ENCODE peak calls at places on chromosomes 13 and 19, in seven cellular contexts. M, L, P, E, D, Z and Y are unnamed samples.

GRCh38 chr13:110418944-110419343 is 111.9 kb downstream of the COL4A2 start:
- DNase-seq in M (no peak), L (no peak), P (no peak), E (no peak), D (no peak), Z (no peak), Y (no peak)

GRCh38 chr13:63625869-63626268 is 2210.2 kb upstream of the PCDH20 start:
- DNase-seq in M (peak; percentile 16), L (no peak), P (peak; percentile 32), E (no peak), D (no peak), Z (no peak), Y (peak; percentile 1)

GRCh38 chr13:105462981-105463380 is 1072.5 kb downstream of the EFNB2 start:
- DNase-seq in M (no peak), L (no peak), P (no peak), E (no peak), D (no peak), Z (no peak), Y (no peak)

GRCh38 chr13:24511019-24511823 is 1.4 kb downstream of the PARP4 start:
- DNase-seq in M (peak; percentile 89), L (peak; percentile 60), P (peak; percentile 91), E (peak; percentile 18), D (peak; percentile 66), Z (peak; percentile 56), Y (peak; percentile 43)

GRCh38 chr19:3366761-3367571 is 583 bp downstream of the NFIC start:
- DNase-seq in M (peak; percentile 62), L (no peak), P (no peak), E (no peak), D (peak; percentile 75), Z (no peak), Y (no peak)

GRCh38 chr13:46380242-46380641 is 6.8 kb downstream of the RUBCNL start:
- DNase-seq in M (no peak), L (no peak), P (no peak), E (no peak), D (no peak), Z (no peak), Y (no peak)

GRCh38 chr19:8005534-8006256 is at the start of gene ELAVL1:
- DNase-seq in M (peak; percentile 98), L (peak; percentile 50), P (peak; percentile 86), E (peak; percentile 85), D (peak; percentile 94), Z (peak; percentile 84), Y (peak; percentile 68)

GRCh38 chr13:42747399-42747873 is 33.9 kb upstream of the FAM216B start:
- DNase-seq in M (peak; percentile 91), L (peak; percentile 94), P (peak; percentile 94), E (no peak), D (no peak), Z (no peak), Y (peak; percentile 99)

GRCh38 chr13:73672492-73672891 is 461.7 kb downstream of the KLF12 start:
- DNase-seq in M (peak; percentile 51), L (no peak), P (peak; percentile 8), E (no peak), D (no peak), Z (no peak), Y (no peak)

GRCh38 chr19:1082928-1083816 is 12.0 kb downstream of the POLR2E start:
- DNase-seq in M (no peak), L (no peak), P (no peak), E (no peak), D (no peak), Z (no peak), Y (no peak)

GRCh38 chr13:32639502-32640105 is 53.4 kb downstream of the PDS5B start:
- DNase-seq in M (peak; percentile 77), L (peak; percentile 24), P (peak; percentile 81), E (peak; percentile 46), D (peak; percentile 63), Z (peak; percentile 41), Y (peak; percentile 50)

GRCh38 chr13:50353651-50354415 is 338.6 kb downstream of the KCNRG start:
- DNase-seq in M (peak; percentile 37), L (peak; percentile 15), P (peak; percentile 69), E (no peak), D (no peak), Z (no peak), Y (no peak)

GRCh38 chr19:39438270-39438934 is 2.7 kb upstream of the RPS16 start:
- DNase-seq in M (no peak), L (no peak), P (peak; percentile 64), E (no peak), D (no peak), Z (no peak), Y (no peak)

GRCh38 chr19:7410946-7411345 is 62.2 kb downstream of the ARHGEF18 start:
- DNase-seq in M (no peak), L (no peak), P (no peak), E (no peak), D (no peak), Z (no peak), Y (no peak)

GRCh38 chr13:20461481-20461859 is 64.2 kb downstream of the CRYL1 start:
- DNase-seq in M (peak; percentile 82), L (no peak), P (peak; percentile 32), E (no peak), D (no peak), Z (peak; percentile 29), Y (no peak)

GRCh38 chr13:101530293-101530692 is 77.8 kb downstream of the ITGBL1 start:
- DNase-seq in M (no peak), L (no peak), P (peak; percentile 27), E (no peak), D (no peak), Z (no peak), Y (no peak)

GRCh38 chr13:46595136-46595917 is 42.4 kb downstream of the LRCH1 start:
- DNase-seq in M (peak; percentile 42), L (no peak), P (peak; percentile 43), E (no peak), D (no peak), Z (no peak), Y (no peak)

GRCh38 chr19:55041627-55042343 is 3.7 kb upstream of the GP6 start:
- DNase-seq in M (no peak), L (no peak), P (no peak), E (peak; percentile 48), D (no peak), Z (peak; percentile 10), Y (no peak)

GRCh38 chr13:102185375-102185984 is 216.4 kb downstream of the FGF14 start:
- DNase-seq in M (no peak), L (no peak), P (no peak), E (no peak), D (no peak), Z (no peak), Y (no peak)

GRCh38 chr19:30447276-30447870 is 75.2 kb downstream of the ZNF536 start:
- DNase-seq in M (peak; percentile 45), L (no peak), P (no peak), E (no peak), D (no peak), Z (no peak), Y (peak; percentile 16)

GRCh38 chr19:34994643-34995471 is 5.3 kb upstream of the GRAMD1A start:
- DNase-seq in M (no peak), L (no peak), P (peak; percentile 54), E (no peak), D (peak; percentile 32), Z (no peak), Y (no peak)